ENCODE peak calls at places on chromosomes 12 and 14, in four cellular contexts. R is heart left ventricle, G is coronary artery, A is neuronal stem cell. P is an unnamed sample.

GRCh38 chr12:93813972-93814821 is 137.0 kb downstream of the CRADD start:
- DNase-seq in G (peak), R (peak), A (no peak), P (peak)

GRCh38 chr12:40032433-40033259 is 73.2 kb downstream of the SLC2A13 start:
- DNase-seq in A (no peak), G (no peak), R (no peak), P (no peak)

GRCh38 chr12:101594700-101595099 is at the start of gene MYBPC1:
- DNase-seq in A (no peak), R (no peak), G (no peak), P (no peak)

GRCh38 chr12:7907009-7907408 is 29.0 kb downstream of the SLC2A3 start:
- DNase-seq in A (peak), G (no peak), R (no peak), P (peak)

GRCh38 chr12:30820406-30820946 is 65.7 kb upstream of the CAPRIN2 start:
- DNase-seq in R (no peak), A (no peak), G (no peak), P (no peak)

GRCh38 chr12:113071427-113072112 is 15.0 kb downstream of the DTX1 start:
- DNase-seq in A (no peak), G (no peak), R (no peak), P (no peak)

GRCh38 chr12:77189463-77189862 is 124.1 kb upstream of the E2F7 start:
- DNase-seq in R (no peak), G (no peak), A (no peak), P (no peak)

GRCh38 chr12:607541-608001 is 55.7 kb downstream of the NINJ2 start:
- DNase-seq in A (no peak), R (peak), G (no peak), P (peak)

GRCh38 chr12:118164798-118165486 is 29.0 kb downstream of the PEBP1 start:
- DNase-seq in R (no peak), A (peak), G (no peak), P (no peak)

GRCh38 chr14:68379510-68380303 is 413.2 kb downstream of the ZFP36L1 start:
- DNase-seq in G (no peak), R (no peak), A (no peak), P (no peak)

GRCh38 chr12:71755146-71755892 is 656 bp downstream of the RAB21 start:
- DNase-seq in G (peak), A (no peak), R (peak), P (peak)

GRCh38 chr12:116835484-116835883 is 45.8 kb downstream of the HRK start:
- DNase-seq in A (no peak), G (no peak), R (no peak), P (no peak)

GRCh38 chr14:31300296-31300695 is 92.7 kb upstream of the HECTD1 start:
- DNase-seq in R (no peak), A (no peak), G (no peak), P (no peak)

GRCh38 chr12:50017047-50017446 is 8.2 kb downstream of the RACGAP1 start:
- DNase-seq in R (peak), A (no peak), G (peak), P (peak)

GRCh38 chr14:54098536-54098935 is 141.9 kb upstream of the BMP4 start:
- DNase-seq in R (no peak), G (no peak), A (no peak), P (no peak)

GRCh38 chr12:8080131-8080530 is 1.9 kb upstream of the NECAP1 start:
- DNase-seq in G (no peak), A (no peak), R (no peak), P (no peak)

GRCh38 chr12:101552277-101552676 is 42.5 kb upstream of the MYBPC1 start:
- DNase-seq in A (no peak), G (peak), R (no peak), P (no peak)

GRCh38 chr14:32609388-32609787 is 280.3 kb downstream of the AKAP6 start:
- DNase-seq in G (no peak), A (no peak), R (no peak), P (no peak)

GRCh38 chr14:79992799-79993198 is 218.5 kb downstream of the DIO2 start:
- DNase-seq in G (no peak), R (no peak), A (no peak), P (no peak)

GRCh38 chr12:56574210-56574609 is 52.6 kb downstream of the RBMS2 start:
- DNase-seq in R (no peak), A (no peak), G (no peak), P (no peak)

GRCh38 chr14:44962573-44963528 is 861 bp downstream of the TOGARAM1 start:
- DNase-seq in R (peak), A (peak), G (no peak), P (peak)

GRCh38 chr12:21509768-21510167 is 8.2 kb downstream of the GOLT1B start:
- DNase-seq in R (no peak), A (no peak), G (no peak), P (no peak)

GRCh38 chr12:111386891-111387290 is 18.0 kb upstream of the PHETA1 start:
- DNase-seq in R (no peak), G (no peak), A (no peak), P (no peak)

GRCh38 chr14:20412876-20413784 is at the start of gene TEP1:
- DNase-seq in A (peak), R (peak), G (peak), P (peak)

GRCh38 chr14:34678306-34678705 is 36.1 kb downstream of the CFL2 start:
- DNase-seq in R (no peak), A (no peak), G (no peak), P (no peak)

GRCh38 chr12:90036641-90037040 is 328.0 kb upstream of the ATP2B1 start:
- DNase-seq in A (no peak), G (no peak), R (no peak), P (no peak)

GRCh38 chr14:104227806-104228205 is 89.4 kb downstream of the KIF26A start:
- DNase-seq in A (no peak), R (no peak), G (no peak), P (no peak)

GRCh38 chr12:28202374-28203130 is 12.3 kb downstream of the CCDC91 start:
- DNase-seq in A (no peak), G (no peak), R (no peak), P (peak)

GRCh38 chr12:89091293-89091841 is 260.9 kb downstream of the DUSP6 start:
- DNase-seq in R (no peak), G (no peak), A (no peak), P (no peak)

GRCh38 chr12:84920331-84920730 is 7.7 kb upstream of the SLC6A15 start:
- DNase-seq in A (no peak), G (no peak), R (no peak), P (no peak)

GRCh38 chr12:123928274-123928865 is 44.3 kb downstream of the CCDC92 start:
- DNase-seq in R (no peak), A (no peak), G (no peak), P (no peak)

GRCh38 chr12:131438874-131439273 is 272.0 kb upstream of the SFSWAP start:
- DNase-seq in G (no peak), A (no peak), R (no peak), P (peak)

GRCh38 chr12:666766-667308 is 3.6 kb upstream of the NINJ2 start:
- DNase-seq in G (no peak), A (no peak), R (no peak), P (no peak)

GRCh38 chr14:24206260-24207103 is 986 bp downstream of the TSSK4 start:
- DNase-seq in A (no peak), G (peak), R (no peak), P (no peak)

GRCh38 chr12:94427520-94428381 is 31.9 kb downstream of the CEP83 start:
- DNase-seq in R (peak), G (no peak), A (no peak), P (no peak)

GRCh38 chr12:15276088-15276698 is 46.1 kb upstream of the PTPRO start:
- DNase-seq in R (no peak), G (no peak), A (peak), P (no peak)

GRCh38 chr14:37230551-37231194 is 32.9 kb downstream of the MIPOL1 start:
- DNase-seq in G (no peak), A (peak), R (no peak), P (no peak)

GRCh38 chr12:14416658-14417057 is 51.2 kb downstream of the ATF7IP start:
- DNase-seq in A (peak), R (no peak), G (no peak), P (no peak)

GRCh38 chr14:60356921-60357550 is 108.0 kb downstream of the PPM1A start:
- DNase-seq in R (no peak), A (peak), G (no peak), P (no peak)

DNA sequence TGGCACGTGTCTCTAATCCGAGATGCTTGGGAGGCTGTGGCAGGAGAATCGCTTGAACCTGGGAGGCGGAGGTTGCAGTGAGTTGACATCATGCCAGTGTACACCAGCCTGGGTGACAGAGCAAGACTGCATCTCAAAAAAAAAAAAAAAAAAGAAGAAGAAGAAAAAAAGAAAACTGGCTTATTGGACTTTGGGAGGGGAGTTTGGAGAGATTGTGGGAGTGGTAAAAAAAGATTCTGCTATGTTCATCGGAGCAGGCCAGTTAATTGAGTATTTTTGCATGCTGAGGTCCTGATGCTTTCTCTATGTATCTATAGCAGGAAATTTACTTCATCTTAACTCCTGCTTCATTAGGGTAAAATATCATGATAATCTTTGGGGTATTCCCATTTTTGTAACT is 11.6 kb downstream of the CNOT2 start:
- DNase-seq in A (no peak), R (no peak), G (no peak), P (no peak)
- H3K4me3 ChIP-seq in A (no peak), R (no peak), G (no peak), P (no peak)

GRCh38 chr12:109863961-109864712 is 16.2 kb downstream of the GLTP start:
- DNase-seq in A (no peak), G (no peak), R (no peak), P (peak)
- H3K27ac ChIP-seq in A (no peak), G (no peak), R (no peak), P (peak)

GRCh38 chr12:122661246-122661645 is 41.9 kb downstream of the HCAR2 start:
- DNase-seq in G (no peak), R (no peak), A (no peak), P (no peak)
- H3K4me3 ChIP-seq in G (no peak), R (no peak), A (no peak), P (no peak)

DNA sequence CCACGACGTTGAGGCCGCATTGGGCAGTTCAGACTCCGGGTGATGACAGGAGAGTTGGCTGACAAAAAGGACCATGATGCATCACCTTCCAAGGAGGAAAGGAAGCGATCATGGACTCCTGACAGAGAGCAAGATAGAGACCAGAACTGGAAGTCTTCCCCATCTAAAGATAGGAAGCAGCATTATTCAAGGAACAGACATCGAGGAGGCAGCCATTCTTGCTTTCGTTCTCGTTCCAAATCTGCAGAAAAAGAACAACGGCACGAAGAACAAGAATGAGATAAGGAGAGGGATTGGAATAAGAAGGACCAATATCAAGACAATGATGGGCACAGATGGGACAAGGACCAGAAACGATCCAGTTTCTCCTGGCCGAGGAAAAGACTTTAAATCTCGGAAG is 27.1 kb upstream of the KRT77 start:
- DNase-seq in R (no peak), A (no peak), G (no peak), P (no peak)
- H3K27ac ChIP-seq in R (no peak), A (no peak), G (no peak), P (no peak)

P was measured in stomach.